ENCODE peak calls at places on chromosome 6, in four cellular contexts. One of them, this sample, is unnamed.

GRCh38 chr6:135269399-135270005 is 88.4 kb downstream of the MYB start:
- DNase-seq in K562: no peak
- DNase-seq in HepG2: no peak
- DNase-seq in GM12878: no peak
- DNase-seq in this sample: no peak

GRCh38 chr6:17536586-17536985 is 63.5 kb upstream of the FAM8A1 start:
- DNase-seq in K562: no peak
- DNase-seq in HepG2: no peak
- DNase-seq in GM12878: no peak
- DNase-seq in this sample: no peak

GRCh38 chr6:108737594-108738546 is 110.4 kb upstream of the ARMC2 start:
- DNase-seq in K562: peak; percentile 84
- DNase-seq in HepG2: no peak
- DNase-seq in GM12878: no peak
- DNase-seq in this sample: no peak

GRCh38 chr6:41047745-41048742 is 5.0 kb upstream of the APOBEC2 start:
- DNase-seq in K562: no peak
- DNase-seq in HepG2: no peak
- DNase-seq in GM12878: no peak
- DNase-seq in this sample: no peak

GRCh38 chr6:2498224-2498623 is 252.5 kb downstream of the MYLK4 start:
- DNase-seq in K562: no peak
- DNase-seq in HepG2: no peak
- DNase-seq in GM12878: no peak
- DNase-seq in this sample: no peak

GRCh38 chr6:111356551-111356950 is 126.5 kb downstream of the REV3L start:
- DNase-seq in K562: no peak
- DNase-seq in HepG2: peak; percentile 68
- DNase-seq in GM12878: no peak
- DNase-seq in this sample: no peak

GRCh38 chr6:116102856-116103255 is 2.2 kb downstream of the NT5DC1 start:
- DNase-seq in K562: no peak
- DNase-seq in HepG2: no peak
- DNase-seq in GM12878: no peak
- DNase-seq in this sample: no peak

GRCh38 chr6:6689413-6690143 is 101.1 kb downstream of the LY86 start:
- DNase-seq in K562: no peak
- DNase-seq in HepG2: no peak
- DNase-seq in GM12878: no peak
- DNase-seq in this sample: no peak

GRCh38 chr6:33091957-33092356 is 16.2 kb downstream of the HLA-DPB1 start:
- DNase-seq in K562: peak; percentile 64
- DNase-seq in HepG2: peak; percentile 30
- DNase-seq in GM12878: no peak
- DNase-seq in this sample: peak; percentile 55

GRCh38 chr6:12911387-12911960 is 194.9 kb downstream of the PHACTR1 start:
- DNase-seq in K562: peak; percentile 17
- DNase-seq in HepG2: peak; percentile 18
- DNase-seq in GM12878: no peak
- DNase-seq in this sample: peak; percentile 25

GRCh38 chr6:107657755-107658461 is 166.2 kb downstream of the SCML4 start:
- DNase-seq in K562: no peak
- DNase-seq in HepG2: no peak
- DNase-seq in GM12878: peak; percentile 96
- DNase-seq in this sample: no peak

GRCh38 chr6:169445661-169446581 is 192.3 kb upstream of the THBS2 start:
- DNase-seq in K562: no peak
- DNase-seq in HepG2: no peak
- DNase-seq in GM12878: no peak
- DNase-seq in this sample: no peak

GRCh38 chr6:3001773-3002293 is 2.1 kb downstream of the NQO2 start:
- DNase-seq in K562: peak; percentile 78
- DNase-seq in HepG2: peak; percentile 85
- DNase-seq in GM12878: no peak
- DNase-seq in this sample: peak; percentile 61

GRCh38 chr6:29005183-29005885 is at the start of gene ZNF311:
- DNase-seq in K562: peak; percentile 91
- DNase-seq in HepG2: no peak
- DNase-seq in GM12878: no peak
- DNase-seq in this sample: no peak

GRCh38 chr6:111914617-111915016 is 41.4 kb upstream of the FYN start:
- DNase-seq in K562: no peak
- DNase-seq in HepG2: no peak
- DNase-seq in GM12878: no peak
- DNase-seq in this sample: no peak

GRCh38 chr6:142942805-142943227 is 2.2 kb downstream of the HIVEP2 start:
- DNase-seq in K562: peak; percentile 28
- DNase-seq in HepG2: peak; percentile 64
- DNase-seq in GM12878: no peak
- DNase-seq in this sample: peak; percentile 19

GRCh38 chr6:142944126-142945066 is 580 bp downstream of the HIVEP2 start:
- DNase-seq in K562: peak; percentile 48
- DNase-seq in HepG2: peak; percentile 79
- DNase-seq in GM12878: no peak
- DNase-seq in this sample: peak; percentile 67

GRCh38 chr6:142945071-142945445 is at the start of gene HIVEP2:
- DNase-seq in K562: peak; percentile 57
- DNase-seq in HepG2: peak; percentile 78
- DNase-seq in GM12878: no peak
- DNase-seq in this sample: peak; percentile 75

GRCh38 chr6:142942238-142942637 is 2.7 kb downstream of the HIVEP2 start:
- DNase-seq in K562: no peak
- DNase-seq in HepG2: no peak
- DNase-seq in GM12878: no peak
- DNase-seq in this sample: no peak

GRCh38 chr6:142943746-142944125 is 1.2 kb downstream of the HIVEP2 start:
- DNase-seq in K562: no peak
- DNase-seq in HepG2: peak; percentile 38
- DNase-seq in GM12878: no peak
- DNase-seq in this sample: no peak
- TF ChIP-seq FOXK2 in K562: no peak
- TF ChIP-seq FOXK2 in HepG2: no peak
- TF ChIP-seq FOXK2 in GM12878: no peak
- TF ChIP-seq FOXK2 in this sample: no peak

GRCh38 chr6:155315516-155315871 is 1.2 kb upstream of the TFB1M start:
- DNase-seq in K562: no peak
- DNase-seq in HepG2: peak; percentile 71
- DNase-seq in GM12878: no peak
- DNase-seq in this sample: no peak
- TF ChIP-seq FOXK2 in K562: no peak
- TF ChIP-seq FOXK2 in HepG2: no peak
- TF ChIP-seq FOXK2 in GM12878: no peak
- TF ChIP-seq FOXK2 in this sample: no peak

GRCh38 chr6:52326540-52327364 is 35.2 kb upstream of the PAQR8 start:
- DNase-seq in K562: no peak
- DNase-seq in HepG2: no peak
- DNase-seq in GM12878: no peak
- DNase-seq in this sample: no peak

GRCh38 chr6:52328721-52329120 is 33.2 kb upstream of the PAQR8 start:
- DNase-seq in K562: no peak
- DNase-seq in HepG2: peak; percentile 30
- DNase-seq in GM12878: no peak
- DNase-seq in this sample: no peak

GRCh38 chr6:52324239-52324638 is 37.7 kb upstream of the PAQR8 start:
- DNase-seq in K562: no peak
- DNase-seq in HepG2: no peak
- DNase-seq in GM12878: no peak
- DNase-seq in this sample: no peak

GRCh38 chr6:52328303-52328662 is 33.7 kb upstream of the PAQR8 start:
- DNase-seq in K562: no peak
- DNase-seq in HepG2: peak; percentile 96
- DNase-seq in GM12878: no peak
- DNase-seq in this sample: no peak

DNA sequence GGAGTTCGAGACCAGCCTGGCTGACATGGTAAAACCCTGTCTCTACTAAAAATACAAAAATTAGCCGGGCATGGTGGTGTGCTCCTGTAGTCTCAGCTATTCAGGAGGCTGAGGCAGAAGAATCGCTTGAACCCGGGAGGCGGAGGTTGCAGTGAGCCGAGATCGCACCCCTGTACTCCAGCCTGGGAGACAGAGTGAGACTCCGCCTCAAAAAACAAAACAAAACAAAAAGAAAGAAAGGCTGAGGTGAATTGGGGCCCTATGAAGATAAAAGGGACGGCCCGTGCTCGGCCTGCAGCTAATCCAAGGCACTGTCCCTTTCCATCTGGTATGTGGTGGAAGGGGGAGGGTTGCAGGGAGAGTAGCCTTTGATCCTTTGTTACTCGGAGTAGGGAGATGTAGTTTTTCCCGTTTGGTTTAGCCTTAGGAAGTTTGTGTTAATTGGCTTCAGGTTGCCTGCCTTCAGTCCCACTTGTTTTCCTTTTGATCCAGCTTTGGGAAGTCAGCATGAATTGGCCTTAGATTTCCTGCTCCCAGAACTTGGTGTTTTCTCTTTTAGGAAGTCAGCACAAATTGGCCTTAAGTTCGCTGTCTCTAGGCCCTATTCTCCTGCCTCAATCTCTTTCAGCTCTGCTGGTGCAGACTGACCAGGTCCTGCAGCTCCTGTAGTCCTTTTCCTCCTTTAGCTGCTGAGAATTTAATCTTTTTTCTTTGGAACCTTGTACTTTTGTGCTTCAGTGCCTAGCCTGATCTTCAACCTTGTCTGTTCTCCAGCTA is 36.1 kb upstream of the PAQR8 start:
- DNase-seq in K562: no peak
- DNase-seq in HepG2: peak; percentile 98
- DNase-seq in GM12878: no peak
- DNase-seq in this sample: no peak
- TF ChIP-seq FOXK2 in K562: no peak
- TF ChIP-seq FOXK2 in HepG2: no peak
- TF ChIP-seq FOXK2 in GM12878: no peak
- TF ChIP-seq FOXK2 in this sample: no peak

GRCh38 chr6:114747995-114748625 is 405.3 kb upstream of the HS3ST5 start:
- DNase-seq in K562: peak; percentile 4
- DNase-seq in HepG2: peak; percentile 21
- DNase-seq in GM12878: no peak
- DNase-seq in this sample: peak; percentile 32
- TF ChIP-seq FOXK2 in K562: no peak
- TF ChIP-seq FOXK2 in HepG2: no peak
- TF ChIP-seq FOXK2 in GM12878: no peak
- TF ChIP-seq FOXK2 in this sample: no peak

GRCh38 chr6:31658983-31659648 is 1.5 kb downstream of the C6orf47 start:
- DNase-seq in K562: no peak
- DNase-seq in HepG2: no peak
- DNase-seq in GM12878: no peak
- DNase-seq in this sample: no peak

GRCh38 chr6:31658158-31658688 is 2.4 kb downstream of the C6orf47 start:
- DNase-seq in K562: no peak
- DNase-seq in HepG2: no peak
- DNase-seq in GM12878: no peak
- DNase-seq in this sample: no peak

GRCh38 chr6:31660224-31660997 is at the start of gene C6orf47:
- DNase-seq in K562: peak; percentile 97
- DNase-seq in HepG2: peak; percentile 79
- DNase-seq in GM12878: no peak
- DNase-seq in this sample: peak; percentile 79

GRCh38 chr6:31660998-31661866 is 654 bp upstream of the C6orf47 start:
- DNase-seq in K562: peak; percentile 59
- DNase-seq in HepG2: no peak
- DNase-seq in GM12878: no peak
- DNase-seq in this sample: no peak

GRCh38 chr6:31659649-31660223 is 842 bp downstream of the C6orf47 start:
- DNase-seq in K562: peak; percentile 59
- DNase-seq in HepG2: no peak
- DNase-seq in GM12878: no peak
- DNase-seq in this sample: no peak
- TF ChIP-seq FOXK2 in K562: no peak
- TF ChIP-seq FOXK2 in HepG2: no peak
- TF ChIP-seq FOXK2 in GM12878: no peak
- TF ChIP-seq FOXK2 in this sample: no peak

GRCh38 chr6:27472182-27472616 is 706 bp downstream of the ZNF184 start:
- DNase-seq in K562: peak; percentile 61
- DNase-seq in HepG2: peak; percentile 62
- DNase-seq in GM12878: peak; percentile 62
- DNase-seq in this sample: peak; percentile 48

GRCh38 chr6:27471365-27472115 is 1.4 kb downstream of the ZNF184 start:
- DNase-seq in K562: no peak
- DNase-seq in HepG2: no peak
- DNase-seq in GM12878: no peak
- DNase-seq in this sample: no peak

GRCh38 chr6:27472617-27473400 is at the start of gene ZNF184:
- DNase-seq in K562: peak; percentile 97
- DNase-seq in HepG2: peak; percentile 99
- DNase-seq in GM12878: peak; percentile 89
- DNase-seq in this sample: peak; percentile 86

GRCh38 chr6:27470023-27470422 is 2.9 kb downstream of the ZNF184 start:
- DNase-seq in K562: no peak
- DNase-seq in HepG2: no peak
- DNase-seq in GM12878: no peak
- DNase-seq in this sample: no peak

DNA sequence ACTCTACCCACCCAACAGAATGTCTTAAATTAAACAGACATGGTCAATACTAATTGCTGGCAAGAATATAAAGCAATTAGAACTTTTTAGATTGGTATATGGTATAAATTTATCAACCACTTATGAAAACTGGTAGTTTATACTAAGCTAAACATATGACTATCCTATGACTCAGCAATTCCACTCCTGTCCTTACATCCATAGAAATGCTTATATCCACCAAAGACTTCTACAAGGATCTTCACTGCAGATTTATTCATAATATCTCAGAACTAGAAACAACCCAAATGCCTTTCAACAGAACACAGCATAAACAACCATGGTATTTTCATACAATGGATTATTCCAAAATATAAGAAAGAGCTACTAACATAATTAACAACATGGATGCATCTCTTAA is 4.6 kb downstream of the ZNF184 start:
- DNase-seq in K562: no peak
- DNase-seq in HepG2: no peak
- DNase-seq in GM12878: no peak
- DNase-seq in this sample: no peak
- TF ChIP-seq FOXK2 in K562: no peak
- TF ChIP-seq FOXK2 in HepG2: no peak
- TF ChIP-seq FOXK2 in GM12878: no peak
- TF ChIP-seq FOXK2 in this sample: no peak

GRCh38 chr6:56677559-56677958 is 34.9 kb upstream of the DST start:
- DNase-seq in K562: no peak
- DNase-seq in HepG2: no peak
- DNase-seq in GM12878: no peak
- DNase-seq in this sample: no peak
- TF ChIP-seq FOXK2 in K562: no peak
- TF ChIP-seq FOXK2 in HepG2: no peak
- TF ChIP-seq FOXK2 in GM12878: no peak
- TF ChIP-seq FOXK2 in this sample: no peak

GRCh38 chr6:45411959-45412358 is 34.2 kb upstream of the SUPT3H start:
- DNase-seq in K562: no peak
- DNase-seq in HepG2: no peak
- DNase-seq in GM12878: no peak
- DNase-seq in this sample: no peak

GRCh38 chr6:45415778-45416518 is 38.2 kb upstream of the SUPT3H start:
- DNase-seq in K562: no peak
- DNase-seq in HepG2: no peak
- DNase-seq in GM12878: no peak
- DNase-seq in this sample: no peak

GRCh38 chr6:45416700-45417099 is 39.0 kb upstream of the SUPT3H start:
- DNase-seq in K562: no peak
- DNase-seq in HepG2: no peak
- DNase-seq in GM12878: no peak
- DNase-seq in this sample: peak; percentile 45

GRCh38 chr6:45417461-45417860 is 39.7 kb upstream of the SUPT3H start:
- DNase-seq in K562: no peak
- DNase-seq in HepG2: no peak
- DNase-seq in GM12878: no peak
- DNase-seq in this sample: no peak

GRCh38 chr6:45415315-45415714 is 37.6 kb upstream of the SUPT3H start:
- DNase-seq in K562: no peak
- DNase-seq in HepG2: no peak
- DNase-seq in GM12878: no peak
- DNase-seq in this sample: peak; percentile 23
- TF ChIP-seq FOXK2 in K562: no peak
- TF ChIP-seq FOXK2 in HepG2: no peak
- TF ChIP-seq FOXK2 in GM12878: no peak
- TF ChIP-seq FOXK2 in this sample: no peak

This sample was measured in HEK293T.